ENCODE peak calls at places on chromosomes 16 and 17, in four cellular contexts. One of them, this sample, is unnamed.

GRCh38 chr17:45144199-45145034 is 3.9 kb upstream of the HEXIM1 start:
- DNase-seq in frontal cortex: no peak
- DNase-seq in H54: no peak
- DNase-seq in lung: no peak
- DNase-seq in this sample: no peak

GRCh38 chr17:31052187-31052889 is 42.4 kb upstream of the NF1 start:
- DNase-seq in frontal cortex: no peak
- DNase-seq in H54: peak
- DNase-seq in lung: peak
- DNase-seq in this sample: no peak

GRCh38 chr17:82931696-82932060 is 91.9 kb upstream of the ZNF750 start:
- DNase-seq in frontal cortex: peak
- DNase-seq in H54: no peak
- DNase-seq in lung: no peak
- DNase-seq in this sample: no peak

GRCh38 chr16:78183886-78184553 is 84.6 kb downstream of the WWOX start:
- DNase-seq in frontal cortex: no peak
- DNase-seq in H54: no peak
- DNase-seq in lung: no peak
- DNase-seq in this sample: no peak

GRCh38 chr17:47862621-47863440 is 11.9 kb upstream of the SP6 start:
- DNase-seq in frontal cortex: no peak
- DNase-seq in H54: peak
- DNase-seq in lung: no peak
- DNase-seq in this sample: no peak

GRCh38 chr17:58083491-58084316 is 485 bp downstream of the DYNLL2 start:
- DNase-seq in frontal cortex: peak
- DNase-seq in H54: peak
- DNase-seq in lung: peak
- DNase-seq in this sample: peak

GRCh38 chr17:73278465-73279453 is 17.1 kb upstream of the CPSF4L start:
- DNase-seq in frontal cortex: no peak
- DNase-seq in H54: no peak
- DNase-seq in lung: no peak
- DNase-seq in this sample: no peak

GRCh38 chr17:27615121-27615520 is 15.9 kb upstream of the LGALS9 start:
- DNase-seq in frontal cortex: no peak
- DNase-seq in H54: no peak
- DNase-seq in lung: no peak
- DNase-seq in this sample: no peak

GRCh38 chr16:29894352-29894751 is 5.0 kb downstream of the SEZ6L2 start:
- DNase-seq in frontal cortex: no peak
- DNase-seq in H54: no peak
- DNase-seq in lung: no peak
- DNase-seq in this sample: no peak

GRCh38 chr16:4477966-4478365 is 1.8 kb downstream of the HMOX2 start:
- DNase-seq in frontal cortex: no peak
- DNase-seq in H54: no peak
- DNase-seq in lung: no peak
- DNase-seq in this sample: no peak

GRCh38 chr16:55444754-55445485 is 34.1 kb upstream of the MMP2 start:
- DNase-seq in frontal cortex: peak
- DNase-seq in H54: no peak
- DNase-seq in lung: peak
- DNase-seq in this sample: peak

GRCh38 chr17:47803201-47803600 is 18.4 kb downstream of the OSBPL7 start:
- DNase-seq in frontal cortex: no peak
- DNase-seq in H54: no peak
- DNase-seq in lung: no peak
- DNase-seq in this sample: no peak

GRCh38 chr16:3780570-3780969 is 63.2 kb upstream of the TRAP1 start:
- DNase-seq in frontal cortex: no peak
- DNase-seq in H54: no peak
- DNase-seq in lung: no peak
- DNase-seq in this sample: no peak

GRCh38 chr16:28826141-28826540 is 3.3 kb downstream of the ATXN2L start:
- DNase-seq in frontal cortex: no peak
- DNase-seq in H54: no peak
- DNase-seq in lung: no peak
- DNase-seq in this sample: no peak

GRCh38 chr16:49542391-49542891 is 168.8 kb downstream of the C16orf78 start:
- DNase-seq in frontal cortex: no peak
- DNase-seq in H54: no peak
- DNase-seq in lung: no peak
- DNase-seq in this sample: no peak

GRCh38 chr16:8583712-8584111 is 6.6 kb downstream of the TMEM114 start:
- DNase-seq in frontal cortex: no peak
- DNase-seq in H54: no peak
- DNase-seq in lung: no peak
- DNase-seq in this sample: no peak

GRCh38 chr16:11475896-11476630 is 110.7 kb downstream of the LITAF start:
- DNase-seq in frontal cortex: no peak
- DNase-seq in H54: no peak
- DNase-seq in lung: no peak
- DNase-seq in this sample: no peak

GRCh38 chr16:56664506-56664905 is 3.4 kb downstream of the MT1G start:
- DNase-seq in frontal cortex: no peak
- DNase-seq in H54: no peak
- DNase-seq in lung: no peak
- DNase-seq in this sample: no peak

GRCh38 chr16:57588821-57589220 is 39.6 kb upstream of the ADGRG1 start:
- DNase-seq in frontal cortex: no peak
- DNase-seq in H54: no peak
- DNase-seq in lung: no peak
- DNase-seq in this sample: no peak

GRCh38 chr17:75843577-75844529 is at the start of gene UNC13D:
- DNase-seq in frontal cortex: no peak
- DNase-seq in H54: no peak
- DNase-seq in lung: peak
- DNase-seq in this sample: peak

GRCh38 chr17:80424878-80425765 is 10.2 kb downstream of the ENDOV start:
- DNase-seq in frontal cortex: peak
- DNase-seq in H54: no peak
- DNase-seq in lung: no peak
- DNase-seq in this sample: no peak

GRCh38 chr17:83036666-83037065 is 42.7 kb upstream of the METRNL start:
- DNase-seq in frontal cortex: no peak
- DNase-seq in H54: no peak
- DNase-seq in lung: no peak
- DNase-seq in this sample: no peak

GRCh38 chr16:77396461-77396860 is 38.4 kb downstream of the ADAMTS18 start:
- DNase-seq in frontal cortex: no peak
- DNase-seq in H54: no peak
- DNase-seq in lung: no peak
- DNase-seq in this sample: no peak

GRCh38 chr17:70184770-70185169 is 15.4 kb downstream of the KCNJ2 start:
- DNase-seq in frontal cortex: no peak
- DNase-seq in H54: no peak
- DNase-seq in lung: no peak
- DNase-seq in this sample: no peak

GRCh38 chr17:78903101-78903779 is at the start of gene CEP295NL:
- DNase-seq in frontal cortex: no peak
- DNase-seq in H54: no peak
- DNase-seq in lung: no peak
- DNase-seq in this sample: no peak